ENCODE peak calls at places on chromosomes 2 and 18, in nine cellular contexts. Y is GM04503; V is CD8-positive, alpha-beta memory T cell; D is uterus; L is T-helper 1 cell; C is left ventricle myocardium inferior; W is NCI-H2029 treated with DMSO at 0.1 percent for 48 hours; O is fibroblast of lung; Q is heart left ventricle. N is an unnamed sample.

GRCh38 chr2:30139131-30139870 is 7.5 kb upstream of the YPEL5 start:
- DNase-seq in D (no peak), W (no peak), O (no peak), V (peak), Y (no peak), L (peak), Q (no peak), C (no peak), N (no peak)

GRCh38 chr2:54680397-54681032 is 42.9 kb upstream of the EML6 start:
- DNase-seq in V (no peak), Y (no peak), L (peak), D (no peak), O (peak), Q (peak), C (no peak), W (no peak), N (peak)

GRCh38 chr2:207446653-207447052 is 83.1 kb upstream of the CREB1 start:
- DNase-seq in O (no peak), Q (no peak), Y (no peak), C (no peak), L (no peak), W (no peak), D (no peak), V (no peak), N (no peak)

GRCh38 chr2:145411493-145411892 is 891.6 kb upstream of the ZEB2 start:
- DNase-seq in D (no peak), O (no peak), V (peak), Q (no peak), C (no peak), Y (no peak), L (peak), W (peak), N (no peak)

GRCh38 chr18:63241317-63241712 is 78.3 kb downstream of the BCL2 start:
- DNase-seq in W (no peak), D (no peak), V (no peak), Y (no peak), Q (no peak), O (no peak), L (no peak), C (no peak), N (no peak)

GRCh38 chr18:58845913-58846312 is 18.8 kb upstream of the ZNF532 start:
- DNase-seq in Q (no peak), C (no peak), V (no peak), Y (no peak), L (no peak), D (no peak), O (no peak), W (no peak), N (no peak)

GRCh38 chr2:42922790-42923631 is 130.6 kb upstream of the HAAO start:
- DNase-seq in O (peak), Y (peak), W (no peak), C (no peak), L (no peak), D (no peak), Q (no peak), V (no peak), N (peak)

GRCh38 chr2:73028841-73029240 is 42.7 kb downstream of the SFXN5 start:
- DNase-seq in D (no peak), Y (no peak), C (no peak), Q (no peak), W (no peak), L (no peak), V (no peak), O (no peak), N (no peak)

GRCh38 chr2:240732911-240733622 is 41.4 kb downstream of the AQP12A start:
- DNase-seq in Q (no peak), V (no peak), L (no peak), W (no peak), Y (no peak), C (no peak), D (no peak), O (no peak), N (no peak)

GRCh38 chr2:178397002-178397605 is 53.9 kb downstream of the PRKRA start:
- DNase-seq in D (no peak), L (peak), V (peak), Y (no peak), O (peak), W (peak), Q (no peak), C (no peak), N (peak)

GRCh38 chr2:194545978-194546377 is 1111.0 kb upstream of the SLC39A10 start:
- DNase-seq in Q (no peak), Y (no peak), O (peak), C (no peak), D (no peak), L (no peak), V (no peak), W (no peak), N (no peak)

GRCh38 chr2:7016120-7016519 is 98.9 kb downstream of the RNF144A start:
- DNase-seq in C (no peak), V (no peak), Q (no peak), O (no peak), D (no peak), Y (no peak), W (no peak), L (no peak), N (no peak)

GRCh38 chr18:72871091-72871490 is 3.3 kb upstream of the NETO1 start:
- DNase-seq in Y (peak), C (no peak), W (no peak), L (no peak), Q (no peak), O (peak), V (no peak), D (no peak), N (peak)

GRCh38 chr2:20429528-20429927 is 17.3 kb upstream of the RHOB start:
- DNase-seq in D (no peak), V (no peak), O (no peak), W (no peak), Y (no peak), L (peak), Q (peak), C (no peak), N (no peak)